ENCODE peak calls at places on chromosomes 2 and 18, in four cellular contexts. I, R, V and P are unnamed samples.

GRCh38 chr18:6236258-6236657 is 178.5 kb downstream of the L3MBTL4 start:
- DNase-seq in I (no peak), R (no peak), V (no peak), P (no peak)

GRCh38 chr18:38940863-38941531 is 1375.4 kb upstream of the CELF4 start:
- DNase-seq in I (peak; percentile 1), R (peak; percentile 99), V (no peak), P (peak; percentile 57)

GRCh38 chr2:55031505-55031904 is 18.7 kb downstream of the RTN4 start:
- DNase-seq in I (no peak), R (no peak), V (no peak), P (no peak)

GRCh38 chr2:65820454-65820853 is 388.1 kb upstream of the SPRED2 start:
- DNase-seq in I (no peak), R (no peak), V (no peak), P (no peak)

GRCh38 chr2:123935405-123935804 is 89.7 kb upstream of the CNTNAP5 start:
- DNase-seq in I (no peak), R (no peak), V (no peak), P (no peak)

GRCh38 chr2:235773188-235773928 is 279.5 kb downstream of the AGAP1 start:
- DNase-seq in I (no peak), R (no peak), V (no peak), P (peak; percentile 27)

GRCh38 chr2:38074775-38075435 is 1.0 kb downstream of the CYP1B1 start:
- DNase-seq in I (no peak), R (no peak), V (no peak), P (no peak)

GRCh38 chr2:169736902-169737301 is 3.3 kb downstream of the KLHL23 start:
- DNase-seq in I (no peak), R (no peak), V (no peak), P (no peak)

GRCh38 chr2:66456183-66457041 is 21.5 kb downstream of the MEIS1 start:
- DNase-seq in I (no peak), R (no peak), V (no peak), P (no peak)

GRCh38 chr2:175432793-175433192 is 251.3 kb upstream of the ATP5MC3 start:
- DNase-seq in I (no peak), R (no peak), V (no peak), P (no peak)

GRCh38 chr2:26692814-26693286 is 328 bp downstream of the KCNK3 start:
- DNase-seq in I (no peak), R (no peak), V (peak; percentile 83), P (no peak)

GRCh38 chr18:10230072-10230471 is 224.4 kb upstream of the APCDD1 start:
- DNase-seq in I (no peak), R (no peak), V (no peak), P (peak; percentile 23)

GRCh38 chr2:213846856-213847255 is 562.6 kb downstream of the SPAG16 start:
- DNase-seq in I (no peak), R (no peak), V (no peak), P (no peak)

GRCh38 chr2:237471457-237472186 is 15.4 kb upstream of the MLPH start:
- DNase-seq in I (peak; percentile 83), R (no peak), V (peak; percentile 54), P (peak; percentile 51)

GRCh38 chr2:134933732-134934131 is 15.1 kb downstream of the CCNT2 start:
- DNase-seq in I (no peak), R (no peak), V (no peak), P (no peak)

GRCh38 chr2:134932864-134933526 is 14.4 kb downstream of the CCNT2 start:
- DNase-seq in I (peak; percentile 21), R (no peak), V (no peak), P (no peak)

GRCh38 chr2:134936691-134937090 is 18.1 kb downstream of the CCNT2 start:
- DNase-seq in I (no peak), R (no peak), V (no peak), P (no peak)

GRCh38 chr2:134934150-134934549 is 15.5 kb downstream of the CCNT2 start:
- DNase-seq in I (no peak), R (no peak), V (no peak), P (no peak)

GRCh38 chr2:134934641-134935040 is 16.0 kb downstream of the CCNT2 start:
- DNase-seq in I (no peak), R (no peak), V (no peak), P (no peak)
- TF ChIP-seq PBX3 in I (no peak), R (no peak), V (no peak), P (no peak)

GRCh38 chr2:208182835-208183234 is 7.0 kb downstream of the C2orf80 start:
- DNase-seq in I (no peak), R (no peak), V (no peak), P (no peak)

GRCh38 chr2:208186921-208187320 is 2.9 kb downstream of the C2orf80 start:
- DNase-seq in I (no peak), R (no peak), V (no peak), P (no peak)

GRCh38 chr2:208186465-208186864 is 3.4 kb downstream of the C2orf80 start:
- DNase-seq in I (no peak), R (no peak), V (no peak), P (no peak)

GRCh38 chr2:208183937-208184336 is 5.9 kb downstream of the C2orf80 start:
- DNase-seq in I (no peak), R (no peak), V (no peak), P (no peak)

DNA sequence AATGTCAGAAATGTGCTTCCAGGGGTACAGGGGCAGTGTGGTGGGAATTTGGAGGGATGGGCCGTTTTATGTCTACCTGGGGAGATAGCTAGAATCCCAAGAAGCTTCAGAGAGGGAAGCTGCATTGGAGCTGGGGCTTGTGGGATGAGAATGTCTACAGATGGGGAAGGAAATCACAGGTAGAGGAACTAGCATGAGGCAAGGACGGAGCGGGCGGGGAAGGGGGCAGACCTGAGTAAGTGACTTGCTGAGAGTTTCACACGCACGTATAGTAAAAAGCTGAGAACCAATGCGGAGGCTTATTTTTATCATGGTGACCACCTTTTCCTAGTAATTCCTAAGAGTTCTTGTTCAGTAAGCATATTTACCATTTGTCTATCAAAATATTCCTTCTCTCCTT is 6.3 kb downstream of the C2orf80 start:
- DNase-seq in I (no peak), R (no peak), V (no peak), P (no peak)
- H3K4me3 ChIP-seq in I (no peak overlapping the region), R (no peak overlapping the region), V (no peak overlapping the region), P (no peak overlapping the region)

GRCh38 chr18:2629003-2629402 is 26.5 kb upstream of the SMCHD1 start:
- DNase-seq in I (no peak), R (no peak), V (no peak), P (no peak)
- TF ChIP-seq PBX3 in I (no peak), R (no peak), V (no peak), P (no peak)

GRCh38 chr2:197847666-197848401 is 43.4 kb downstream of the PLCL1 start:
- DNase-seq in I (no peak), R (no peak), V (no peak), P (no peak)
- H3K4me3 ChIP-seq in I (no peak overlapping the region), R (no peak overlapping the region), V (no peak overlapping the region), P (no peak overlapping the region)

GRCh38 chr2:69171070-69171811 is 158.3 kb downstream of the ANTXR1 start:
- DNase-seq in I (no peak), R (no peak), V (no peak), P (peak; percentile 46)
- TF ChIP-seq PBX3 in I (no peak), R (no peak), V (no peak), P (no peak)

DNA sequence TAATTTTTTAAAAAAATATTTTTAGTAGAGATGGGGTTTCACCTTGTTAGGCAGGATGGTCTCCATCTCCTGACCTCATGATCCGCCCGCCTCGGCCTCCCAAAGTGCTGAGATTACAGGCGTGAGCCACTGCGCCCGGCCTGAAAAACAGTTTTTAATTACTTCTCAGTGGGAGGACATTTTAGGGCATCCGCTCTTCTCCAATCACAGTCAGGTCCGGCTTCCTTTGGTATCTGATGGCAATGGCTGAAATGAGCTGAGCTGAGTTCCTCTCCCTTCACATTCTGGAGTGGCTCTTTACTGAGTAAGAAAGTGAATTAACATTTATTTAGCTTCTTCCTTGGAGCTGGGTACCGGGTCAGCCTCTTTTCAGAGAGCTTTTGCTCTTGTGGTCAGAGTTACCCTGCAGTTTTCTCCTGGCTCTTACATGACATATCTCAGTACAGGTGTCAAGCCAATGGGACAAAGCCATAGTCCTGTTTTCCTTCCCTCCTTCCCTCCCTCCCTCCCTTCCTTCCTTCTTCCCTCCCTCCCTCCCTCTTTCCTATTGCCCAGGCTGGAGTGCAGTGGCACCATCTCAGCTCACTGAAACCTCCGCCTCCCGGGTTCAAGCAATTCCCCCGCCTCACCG is 1.1 kb upstream of the TTC27 start:
- DNase-seq in I (no peak), R (no peak), V (peak; percentile 15), P (no peak)
- H3K4me3 ChIP-seq in I (no peak overlapping the region), R (peak overlapping the region; percentile 95), V (no peak overlapping the region), P (no peak overlapping the region)

GRCh38 chr2:189300917-189301316 is 121.4 kb upstream of the COL5A2 start:
- DNase-seq in I (no peak), R (no peak), V (no peak), P (no peak)
- TF ChIP-seq PBX3 in I (no peak), R (no peak), V (no peak), P (no peak)